ENCODE peak calls at places on chromosomes 11 and 22, in seven cellular contexts. E is Panc1, B is A549, L is HL-60, K is GM23338, D is SK-N-SH, H is HCT116. R is an unnamed sample.

GRCh38 chr11:71383461-71383860 is 64.7 kb downstream of the DHCR7 start:
- DNase-seq in E (no peak), B (no peak), L (no peak), K (no peak), D (no peak), H (no peak), R (no peak)

GRCh38 chr11:109789911-109790310 is 303.3 kb upstream of the ZC3H12C start:
- DNase-seq in E (no peak), B (no peak), L (no peak), K (no peak), D (no peak), H (no peak), R (no peak)

GRCh38 chr22:19213496-19214473 is 35.2 kb upstream of the SLC25A1 start:
- DNase-seq in E (no peak), B (no peak), L (no peak), K (peak; percentile 64), D (no peak), H (no peak), R (no peak)

GRCh38 chr22:48376428-48376827 is 1451.2 kb downstream of the BRD1 start:
- DNase-seq in E (no peak), B (no peak), L (no peak), K (peak; percentile 26), D (no peak), H (no peak), R (no peak)

GRCh38 chr11:18248561-18248960 is at the start of gene SAA2:
- DNase-seq in E (no peak), B (no peak), L (no peak), K (no peak), D (no peak), H (no peak), R (no peak)

GRCh38 chr22:41341990-41342389 is 39.8 kb upstream of the TEF start:
- DNase-seq in E (no peak), B (no peak), L (no peak), K (no peak), D (no peak), H (no peak), R (no peak)

GRCh38 chr11:95143106-95143681 is 53.5 kb downstream of the ENDOD1 start:
- DNase-seq in E (no peak), B (no peak), L (no peak), K (no peak), D (no peak), H (no peak), R (no peak)

GRCh38 chr11:3860360-3860759 is 4.9 kb downstream of the STIM1 start:
- DNase-seq in E (no peak), B (no peak), L (no peak), K (no peak), D (no peak), H (no peak), R (no peak)

GRCh38 chr22:24140357-24140756 is 40.9 kb upstream of the SUSD2 start:
- DNase-seq in E (no peak), B (no peak), L (peak; percentile 68), K (no peak), D (no peak), H (no peak), R (no peak)

GRCh38 chr11:77560605-77561004 is 29.1 kb upstream of the AQP11 start:
- DNase-seq in E (no peak), B (no peak), L (no peak), K (no peak), D (no peak), H (peak; percentile 46), R (peak; percentile 15)

GRCh38 chr11:126547691-126548090 is 192.2 kb downstream of the ST3GAL4 start:
- DNase-seq in E (no peak), B (no peak), L (no peak), K (no peak), D (no peak), H (no peak), R (no peak)

GRCh38 chr11:33941637-33942160 is 49.8 kb upstream of the LMO2 start:
- DNase-seq in E (no peak), B (no peak), L (peak; percentile 54), K (no peak), D (peak; percentile 56), H (peak; percentile 18), R (peak; percentile 89)

GRCh38 chr22:37804502-37804885 is 3.2 kb upstream of the GCAT start:
- DNase-seq in E (no peak), B (no peak), L (no peak), K (peak; percentile 27), D (peak; percentile 73), H (no peak), R (no peak)

GRCh38 chr11:13277719-13278619 is at the start of gene BMAL1:
- DNase-seq in E (no peak), B (peak; percentile 28), L (peak; percentile 46), K (peak; percentile 59), D (peak; percentile 78), H (no peak), R (no peak)

GRCh38 chr11:64003807-64004589 is 17.8 kb downstream of the OTUB1 start:
- DNase-seq in E (no peak), B (no peak), L (no peak), K (no peak), D (no peak), H (no peak), R (no peak)

GRCh38 chr11:42764936-42765335 is 546.9 kb upstream of the API5 start:
- DNase-seq in E (no peak), B (no peak), L (no peak), K (no peak), D (no peak), H (no peak), R (no peak)

GRCh38 chr11:73266644-73267015 is 5.5 kb upstream of the P2RY6 start:
- DNase-seq in E (no peak), B (no peak), L (no peak), K (no peak), D (no peak), H (no peak), R (no peak)

GRCh38 chr11:127965947-127966668 is 621.2 kb downstream of the ETS1 start:
- DNase-seq in E (no peak), B (no peak), L (no peak), K (no peak), D (no peak), H (no peak), R (no peak)

GRCh38 chr11:110431212-110432073 is 1.7 kb downstream of the FDX1 start:
- DNase-seq in E (no peak), B (no peak), L (no peak), K (no peak), D (peak; percentile 9), H (no peak), R (no peak)

GRCh38 chr11:59172345-59173079 is 580 bp downstream of the DTX4 start:
- DNase-seq in E (no peak), B (no peak), L (no peak), K (peak; percentile 52), D (peak; percentile 63), H (no peak), R (no peak)

GRCh38 chr11:14544611-14545010 is 24.4 kb upstream of the PSMA1 start:
- DNase-seq in E (no peak), B (no peak), L (peak; percentile 64), K (no peak), D (no peak), H (no peak), R (no peak)

GRCh38 chr11:114151631-114152030 is 92.1 kb downstream of the ZBTB16 start:
- DNase-seq in E (no peak), B (no peak), L (no peak), K (no peak), D (no peak), H (no peak), R (no peak)

GRCh38 chr11:114154271-114155047 is 94.9 kb downstream of the ZBTB16 start:
- DNase-seq in E (no peak), B (no peak), L (peak; percentile 61), K (no peak), D (no peak), H (no peak), R (no peak)

GRCh38 chr11:114152162-114152561 is 92.7 kb downstream of the ZBTB16 start:
- DNase-seq in E (no peak), B (no peak), L (no peak), K (no peak), D (no peak), H (no peak), R (no peak)

GRCh38 chr11:114152785-114153184 is 93.3 kb downstream of the ZBTB16 start:
- DNase-seq in E (no peak), B (no peak), L (no peak), K (no peak), D (no peak), H (no peak), R (no peak)

DNA sequence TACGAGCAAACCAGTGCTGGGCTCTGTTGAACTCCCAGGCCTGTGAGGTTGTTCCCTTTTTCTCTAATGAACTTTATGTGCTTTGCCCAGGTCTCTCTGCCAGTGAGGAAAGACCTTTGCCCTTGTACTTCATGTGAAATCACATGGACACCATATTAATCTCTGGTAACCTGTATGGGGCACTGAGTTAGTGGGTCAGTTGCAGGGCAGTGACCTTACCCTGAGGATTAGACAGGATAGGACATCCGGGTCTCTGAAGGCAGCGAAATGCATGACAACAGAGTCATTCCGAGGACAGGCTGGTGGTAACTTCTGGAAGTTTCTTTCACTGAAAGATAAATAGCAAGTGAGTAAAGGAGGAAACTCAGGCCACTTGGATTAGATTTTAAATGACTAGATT is 93.7 kb downstream of the ZBTB16 start:
- DNase-seq in E (no peak), B (no peak), L (no peak), K (no peak), D (no peak), H (no peak), R (no peak)
- TF ChIP-seq REST in E (no peak), B (no peak), L (no peak), K (no peak), D (no peak), H (no peak), R (no peak)

GRCh38 chr11:46247664-46248063 is 29.8 kb upstream of the CREB3L1 start:
- DNase-seq in E (no peak), B (peak; percentile 46), L (no peak), K (peak; percentile 94), D (no peak), H (peak; percentile 76), R (peak; percentile 87)
- TF ChIP-seq CTCF in E (peak; percentile 73), B (peak; percentile 63), L (no peak), K (peak; percentile 98), D (peak; percentile 50), H (peak; percentile 62), R (peak; percentile 92)

GRCh38 chr22:50112151-50113118 is 22.6 kb downstream of the MOV10L1 start:
- DNase-seq in E (no peak), B (no peak), L (peak; percentile 80), K (no peak), D (no peak), H (no peak), R (no peak)
- TF ChIP-seq REST in E (no peak), B (no peak), L (peak; percentile 17), K (no peak), D (no peak), H (no peak), R (no peak)

DNA sequence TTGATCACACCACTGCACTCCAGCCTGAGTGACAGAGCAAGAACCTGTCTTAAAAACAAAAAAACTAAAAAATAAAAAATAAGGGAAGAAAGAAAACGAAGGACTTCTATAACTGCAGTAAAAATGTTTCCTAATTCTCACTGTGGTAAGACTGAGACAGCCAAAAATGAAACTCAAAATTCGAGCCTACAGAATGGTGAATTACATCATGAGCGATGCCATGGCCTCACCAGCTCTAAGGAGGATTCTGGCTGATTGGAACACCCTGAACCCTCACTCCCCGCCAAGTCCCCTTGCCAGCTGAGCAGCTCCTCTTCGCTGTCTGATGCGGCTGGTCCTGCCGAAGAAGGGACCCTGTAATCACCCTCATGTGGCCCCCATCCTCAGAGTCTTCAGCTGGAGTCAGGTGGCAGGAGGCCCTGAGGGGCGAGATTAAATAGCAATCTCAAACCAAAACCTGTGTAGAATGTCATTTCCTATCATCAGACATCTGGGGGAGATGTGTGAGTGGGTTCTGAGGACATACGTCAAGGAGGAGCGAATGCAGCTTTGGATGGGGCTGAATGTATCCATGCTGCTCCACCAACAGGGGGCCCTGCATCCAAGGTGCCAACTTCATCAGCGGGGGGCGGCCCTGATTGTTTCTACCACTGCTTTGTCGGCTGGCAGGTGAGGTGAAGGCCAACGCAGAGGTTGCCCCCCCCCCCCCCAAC is 29.2 kb downstream of the PDGFB start:
- DNase-seq in E (no peak), B (peak; percentile 36), L (no peak), K (peak; percentile 76), D (no peak), H (peak; percentile 35), R (peak; percentile 54)
- TF ChIP-seq CTCF in E (peak; percentile 73), B (peak; percentile 15), L (no peak), K (peak; percentile 74), D (peak; percentile 31), H (peak; percentile 86), R (peak; percentile 52)